ENCODE peak calls at places on chromosome 16, in eight cellular contexts. X, M, B, D, R, A, I and F are unnamed samples.

GRCh38 chr16:11245222-11245737 is 10.7 kb downstream of the SOCS1 start:
- DNase-seq in X (no peak), M (no peak), B (no peak), D (no peak), R (no peak), A (no peak), I (no peak), F (no peak)

GRCh38 chr16:1871974-1872635 is at the start of gene MEIOB:
- DNase-seq in X (no peak), M (no peak), B (peak; percentile 46), D (no peak), R (peak; percentile 87), A (peak; percentile 52), I (peak; percentile 87), F (no peak)

GRCh38 chr16:57988929-57989328 is 11.5 kb downstream of the ZNF319 start:
- DNase-seq in X (no peak), M (no peak), B (no peak), D (no peak), R (no peak), A (peak; percentile 38), I (no peak), F (no peak)

GRCh38 chr16:68447721-68448359 is 468 bp downstream of the SMPD3 start:
- DNase-seq in X (no peak), M (no peak), B (no peak), D (no peak), R (no peak), A (no peak), I (peak; percentile 16), F (no peak)

GRCh38 chr16:13923703-13924298 is 3.8 kb downstream of the ERCC4 start:
- DNase-seq in X (no peak), M (no peak), B (peak; percentile 36), D (peak; percentile 53), R (no peak), A (no peak), I (peak; percentile 56), F (no peak)

GRCh38 chr16:56637814-56638750 is at the start of gene MT1A:
- DNase-seq in X (peak; percentile 95), M (no peak), B (peak; percentile 23), D (no peak), R (peak; percentile 94), A (peak; percentile 87), I (peak; percentile 80), F (no peak)

GRCh38 chr16:2455081-2455845 is 4.6 kb upstream of the TEDC2 start:
- DNase-seq in X (no peak), M (no peak), B (no peak), D (no peak), R (no peak), A (no peak), I (no peak), F (no peak)

GRCh38 chr16:16031401-16031800 is 82.0 kb downstream of the ABCC1 start:
- DNase-seq in X (no peak), M (no peak), B (no peak), D (no peak), R (no peak), A (no peak), I (no peak), F (no peak)

GRCh38 chr16:11796227-11797165 is 562 bp downstream of the ZC3H7A start:
- DNase-seq in X (peak; percentile 88), M (peak; percentile 13), B (peak; percentile 50), D (peak; percentile 48), R (peak; percentile 92), A (peak; percentile 70), I (peak; percentile 80), F (peak; percentile 34)

GRCh38 chr16:12612598-12613101 is 191.0 kb downstream of the CPPED1 start:
- DNase-seq in X (no peak), M (no peak), B (peak; percentile 70), D (no peak), R (no peak), A (no peak), I (no peak), F (no peak)

GRCh38 chr16:57630931-57631845 is 2.8 kb downstream of the ADGRG1 start:
- DNase-seq in X (no peak), M (no peak), B (no peak), D (no peak), R (no peak), A (no peak), I (no peak), F (no peak)

GRCh38 chr16:48963901-48964615 is 317.6 kb downstream of the CBLN1 start:
- DNase-seq in X (no peak), M (no peak), B (no peak), D (no peak), R (no peak), A (no peak), I (no peak), F (no peak)

GRCh38 chr16:48498761-48499600 is 111.0 kb downstream of the N4BP1 start:
- DNase-seq in X (peak; percentile 74), M (no peak), B (no peak), D (no peak), R (no peak), A (peak; percentile 47), I (no peak), F (no peak)

GRCh38 chr16:86566601-86566965 is at the start of gene FOXC2:
- DNase-seq in X (peak; percentile 98), M (no peak), B (peak; percentile 49), D (no peak), R (peak; percentile 87), A (peak; percentile 74), I (peak; percentile 95), F (no peak)

GRCh38 chr16:52825882-52826281 is 226.8 kb downstream of the CHD9NB start:
- DNase-seq in X (no peak), M (no peak), B (no peak), D (no peak), R (no peak), A (peak; percentile 8), I (no peak), F (no peak)

DNA sequence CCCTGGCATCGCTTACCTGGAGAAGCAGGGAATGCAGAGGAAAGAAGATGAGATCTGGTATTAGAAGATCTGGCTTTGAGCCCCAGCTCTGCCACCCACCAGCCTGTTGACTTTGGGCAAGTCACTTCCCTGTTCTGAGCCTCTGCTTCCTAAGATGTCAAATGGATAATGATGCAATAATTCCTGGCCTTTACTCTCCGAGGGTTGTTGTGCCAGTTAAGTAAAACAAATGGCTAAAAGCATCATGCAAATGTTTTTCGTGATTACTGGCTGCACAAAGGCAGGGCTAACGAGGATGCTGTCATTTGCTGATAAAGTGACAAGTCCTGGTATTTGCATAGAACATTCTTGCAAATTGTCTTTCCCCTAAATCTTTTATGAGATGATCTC is 1.3 kb upstream of the ZNF821 start:
- DNase-seq in X (no peak), M (no peak), B (no peak), D (no peak), R (no peak), A (no peak), I (no peak), F (no peak)
- H3K27ac ChIP-seq in X (no peak overlapping the region), M (no peak overlapping the region), B (no peak overlapping the region), D (no peak overlapping the region), R (no peak overlapping the region), A (no peak overlapping the region), I (no peak overlapping the region), F (no peak overlapping the region)

DNA sequence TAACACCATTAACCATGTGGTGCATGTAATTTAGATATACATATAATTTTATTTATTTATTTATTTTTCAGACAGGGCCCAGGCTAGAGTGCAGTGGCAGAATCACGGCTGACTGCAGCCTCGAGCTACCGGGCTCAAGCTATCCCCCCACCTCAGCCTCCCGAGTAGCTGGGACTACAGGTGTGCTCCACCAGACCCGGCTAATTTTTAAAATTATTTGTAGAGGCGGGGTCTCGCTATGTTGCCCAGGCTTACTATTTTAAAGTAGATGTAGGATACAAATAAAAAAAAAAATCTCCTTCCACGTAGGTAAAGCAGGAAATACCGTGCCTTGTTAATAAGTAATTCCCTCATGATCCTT is 446 bp upstream of the COQ7 start:
- DNase-seq in X (no peak), M (no peak), B (no peak), D (no peak), R (no peak), A (peak; percentile 14), I (no peak), F (no peak)
- H3K27ac ChIP-seq in X (peak overlapping the region; percentile 99), M (peak overlapping the region; percentile 100), B (peak overlapping the region; percentile 99), D (peak overlapping the region; percentile 100), R (peak overlapping the region; percentile 100), A (peak overlapping the region; percentile 100), I (no peak overlapping the region), F (peak overlapping the region; percentile 100)

DNA sequence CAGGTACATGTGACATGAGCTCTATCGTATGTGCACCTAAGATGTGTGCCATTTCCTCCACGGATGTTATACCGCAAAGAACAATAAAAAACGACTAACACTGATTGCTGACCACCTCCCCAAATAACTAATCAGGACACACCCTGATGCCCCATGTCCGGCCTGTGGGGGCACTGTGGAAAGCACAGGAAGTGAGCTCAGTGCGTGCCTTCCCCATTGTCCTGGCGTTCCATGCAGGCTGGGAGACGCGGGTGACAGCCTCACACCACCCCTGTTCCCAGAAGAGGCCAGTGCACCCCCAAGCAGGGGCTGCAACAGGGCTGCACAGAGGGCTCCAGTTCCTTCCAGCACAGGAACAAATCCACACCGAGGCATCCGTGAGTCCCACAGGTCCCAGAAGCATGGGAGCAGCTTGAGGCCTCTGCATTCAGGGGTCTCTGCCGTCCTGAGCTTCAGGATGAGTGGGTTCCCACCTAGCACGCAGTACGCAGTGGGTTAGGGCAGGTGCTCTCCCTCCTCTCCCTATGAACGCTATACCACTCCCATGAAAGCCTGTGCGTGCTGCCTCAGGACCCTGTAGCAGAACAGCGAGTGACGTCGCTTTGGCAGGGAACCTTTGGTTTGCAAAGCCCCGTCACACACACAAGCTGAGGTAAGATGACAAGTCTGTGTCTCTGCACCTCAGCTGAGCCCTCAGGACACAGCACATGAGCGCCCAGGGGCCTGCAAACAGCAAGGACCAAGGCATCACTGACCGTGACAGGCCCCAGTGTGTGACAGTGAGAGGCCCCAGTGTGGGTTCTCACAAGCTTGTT is 117.7 kb downstream of the ZNF778 start:
- DNase-seq in X (peak; percentile 55), M (no peak), B (no peak), D (no peak), R (peak; percentile 23), A (peak; percentile 6), I (peak; percentile 44), F (no peak)
- H3K27ac ChIP-seq in X (no peak overlapping the region), M (no peak overlapping the region), B (no peak overlapping the region), D (peak overlapping the region; percentile 1), R (peak overlapping the region; percentile 79), A (no peak overlapping the region), I (peak overlapping the region; percentile 21), F (no peak overlapping the region)

GRCh38 chr16:252366-253337 is 18.0 kb downstream of the FAM234A start:
- DNase-seq in X (no peak), M (no peak), B (no peak), D (peak; percentile 34), R (no peak), A (no peak), I (no peak), F (no peak)

GRCh38 chr16:253833-254232 is 19.2 kb downstream of the FAM234A start:
- DNase-seq in X (no peak), M (no peak), B (no peak), D (no peak), R (no peak), A (no peak), I (no peak), F (no peak)

GRCh38 chr16:247027-247426 is 12.4 kb downstream of the FAM234A start:
- DNase-seq in X (no peak), M (no peak), B (no peak), D (no peak), R (no peak), A (no peak), I (no peak), F (no peak)

GRCh38 chr16:245105-245504 is 10.5 kb downstream of the FAM234A start:
- DNase-seq in X (no peak), M (no peak), B (no peak), D (no peak), R (no peak), A (no peak), I (no peak), F (no peak)

GRCh38 chr16:249431-249830 is 14.8 kb downstream of the FAM234A start:
- DNase-seq in X (no peak), M (no peak), B (no peak), D (no peak), R (no peak), A (no peak), I (no peak), F (no peak)
- H3K27ac ChIP-seq in X (no peak overlapping the region), M (no peak overlapping the region), B (no peak overlapping the region), D (no peak overlapping the region), R (no peak overlapping the region), A (no peak overlapping the region), I (no peak overlapping the region), F (no peak overlapping the region)